ENCODE peak calls at places on chromosomes 13 and 19, in nine cellular contexts. Y, N, M, W, P, T, X, J and Z are unnamed samples.

GRCh38 chr19:14786421-14786851 is 8.1 kb upstream of the ADGRE2 start:
- DNase-seq in J (no peak), T (no peak), N (no peak), M (no peak), P (peak; percentile 78), W (no peak), X (no peak), Y (no peak), Z (no peak)

GRCh38 chr13:35210234-35210633 is 266.3 kb downstream of the MAB21L1 start:
- DNase-seq in T (no peak), Y (no peak), X (no peak), J (no peak), P (no peak), W (no peak), M (no peak), N (no peak), Z (no peak)

GRCh38 chr19:17616961-17617806 is 61.7 kb downstream of the COLGALT1 start:
- DNase-seq in X (peak; percentile 51), Y (no peak), M (no peak), P (no peak), J (no peak), N (no peak), W (no peak), T (no peak), Z (no peak)

GRCh38 chr19:29845576-29846176 is 33.9 kb downstream of the CCNE1 start:
- DNase-seq in T (no peak), X (no peak), M (no peak), J (no peak), W (no peak), P (peak; percentile 88), Y (no peak), N (no peak), Z (no peak)

GRCh38 chr13:97125810-97126738 is 96.1 kb upstream of the MBNL2 start:
- DNase-seq in M (peak; percentile 52), X (no peak), N (no peak), J (no peak), Y (no peak), W (peak; percentile 36), P (peak; percentile 89), T (no peak), Z (peak; percentile 27)

GRCh38 chr13:74193391-74193790 is 59.2 kb upstream of the KLF12 start:
- DNase-seq in Y (no peak), X (no peak), P (no peak), J (no peak), T (no peak), N (no peak), M (no peak), W (no peak), Z (no peak)

GRCh38 chr19:29526730-29527499 is 1.1 kb downstream of the VSTM2B start:
- DNase-seq in Y (no peak), P (no peak), X (no peak), M (no peak), N (no peak), W (no peak), J (no peak), T (no peak), Z (no peak)

GRCh38 chr19:17005000-17005399 is 21.6 kb downstream of the CPAMD8 start:
- DNase-seq in M (no peak), W (no peak), J (no peak), N (no peak), Y (no peak), X (no peak), T (no peak), P (no peak), Z (no peak)

GRCh38 chr13:101424381-101425155 is 8.3 kb upstream of the NALCN start:
- DNase-seq in Y (no peak), M (no peak), W (no peak), T (no peak), N (peak; percentile 54), X (no peak), P (no peak), J (no peak), Z (no peak)

GRCh38 chr13:95411641-95412040 is 110.4 kb upstream of the ABCC4 start:
- DNase-seq in M (no peak), P (no peak), N (no peak), J (peak; percentile 17), T (no peak), W (no peak), Y (no peak), X (no peak), Z (no peak)

DNA sequence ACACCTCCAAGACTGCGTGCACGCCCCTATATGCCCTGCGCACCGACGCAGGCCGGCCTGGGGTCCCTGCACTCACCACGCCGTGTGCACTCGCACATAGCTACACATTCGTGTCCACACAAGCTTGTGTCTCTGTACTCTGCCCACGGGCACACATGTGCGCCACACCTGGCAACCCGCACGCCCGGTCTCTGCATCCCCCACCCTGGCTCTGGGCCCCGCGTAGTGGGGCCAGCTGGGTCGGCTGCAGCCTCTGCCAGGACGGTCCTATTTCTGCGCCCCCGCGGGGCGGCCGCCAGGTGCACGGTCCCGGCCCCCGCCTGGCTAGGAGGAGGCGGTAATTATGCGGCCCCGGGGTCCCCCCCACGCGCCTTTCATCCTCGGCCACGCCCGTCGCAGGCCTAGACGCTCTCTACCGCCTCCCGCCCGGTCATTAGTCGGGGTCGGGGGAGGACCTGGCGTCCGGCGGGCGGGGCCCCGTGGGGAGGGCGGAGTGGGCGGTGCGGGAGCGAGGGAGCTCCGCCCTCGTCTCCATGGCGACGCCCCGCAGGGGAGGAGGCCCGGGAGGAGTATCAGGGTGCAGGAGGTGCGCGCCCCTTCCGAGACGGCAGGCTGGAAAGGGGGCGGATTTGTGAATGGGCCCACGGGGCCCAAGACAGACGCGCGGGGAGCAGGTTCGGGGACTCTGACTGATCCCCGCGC is 2.9 kb upstream of the CIRBP start:
- DNase-seq in X (no peak), J (peak; percentile 78), P (peak; percentile 96), W (peak; percentile 88), M (peak; percentile 92), Y (no peak), T (peak; percentile 89), N (no peak), Z (peak; percentile 88)
- TF ChIP-seq POLR2A in X (no peak), J (peak; percentile 13), P (no peak), W (no peak), M (no peak), Y (no peak), T (no peak), N (no peak), Z (no peak)

GRCh38 chr13:114234645-114235421 is at the start of gene CDC16:
- DNase-seq in P (peak; percentile 98), Y (peak; percentile 93), N (peak; percentile 85), J (peak; percentile 95), X (peak; percentile 90), W (peak; percentile 92), T (peak; percentile 95), M (peak; percentile 89), Z (peak; percentile 87)
- TF ChIP-seq POLR2A in P (no peak), Y (no peak), N (no peak), J (peak; percentile 55), X (peak; percentile 18), W (no peak), T (no peak), M (no peak), Z (peak; percentile 78)

GRCh38 chr13:27298849-27299248 is 28.2 kb downstream of the RASL11A start:
- DNase-seq in W (no peak), Y (no peak), P (peak; percentile 26), T (no peak), N (no peak), J (no peak), X (no peak), M (no peak), Z (no peak)

GRCh38 chr13:27302643-27303262 is 32.1 kb downstream of the RASL11A start:
- DNase-seq in J (no peak), X (no peak), N (no peak), P (no peak), W (no peak), M (no peak), T (no peak), Y (no peak), Z (no peak)

GRCh38 chr13:27304099-27304498 is 33.5 kb downstream of the RASL11A start:
- DNase-seq in N (no peak), M (no peak), Y (no peak), X (no peak), P (peak; percentile 39), W (no peak), T (no peak), J (no peak), Z (no peak)

GRCh38 chr13:27304611-27305010 is 34.0 kb downstream of the RASL11A start:
- DNase-seq in X (no peak), Y (no peak), N (no peak), W (no peak), P (peak; percentile 72), T (no peak), J (no peak), M (no peak), Z (no peak)

DNA sequence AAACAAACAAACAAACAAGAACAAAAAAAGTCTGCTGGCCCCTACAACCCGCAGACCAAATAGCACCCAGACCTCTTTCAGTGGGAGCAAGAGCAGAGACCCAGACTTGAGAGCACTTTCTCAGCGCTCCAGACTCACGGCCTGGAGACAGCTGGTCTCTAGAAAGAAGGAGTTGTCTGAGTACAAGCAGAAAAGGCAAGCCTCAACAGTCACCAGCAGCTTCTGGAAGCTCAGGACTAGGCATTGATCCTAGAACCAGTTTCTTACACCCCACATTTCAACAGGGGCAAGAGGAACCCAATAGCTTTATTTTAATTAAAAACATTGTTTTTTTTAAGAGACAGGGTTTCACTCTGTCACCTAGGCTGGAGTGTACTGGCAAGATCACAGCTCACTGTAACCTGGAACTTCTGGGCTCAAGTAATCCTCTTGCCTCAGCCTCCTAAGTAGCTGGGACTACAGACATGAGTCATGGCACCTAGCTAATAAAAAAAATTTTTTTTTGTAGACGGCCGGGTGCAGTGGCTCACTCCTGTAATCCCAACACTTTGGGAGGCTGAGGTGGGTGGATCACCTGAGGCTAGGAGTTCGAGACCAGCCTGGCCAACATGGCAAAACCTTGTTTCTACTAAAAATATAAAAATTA is 30.4 kb downstream of the RASL11A start:
- DNase-seq in M (no peak), J (no peak), T (no peak), P (peak; percentile 17), W (no peak), N (no peak), Y (no peak), X (no peak), Z (no peak)
- TF ChIP-seq POLR2A in M (no peak), J (no peak), T (no peak), P (no peak), W (no peak), N (no peak), Y (no peak), X (no peak), Z (no peak)

GRCh38 chr19:6697291-6697690 is 23.2 kb downstream of the C3 start:
- DNase-seq in X (no peak), M (no peak), J (no peak), N (no peak), Y (no peak), P (no peak), T (no peak), W (no peak), Z (no peak)

GRCh38 chr19:6705931-6706632 is 14.4 kb downstream of the C3 start:
- DNase-seq in J (no peak), T (no peak), N (no peak), M (no peak), X (no peak), Y (no peak), P (no peak), W (no peak), Z (no peak)

GRCh38 chr19:6696239-6696820 is 24.1 kb downstream of the C3 start:
- DNase-seq in M (no peak), T (no peak), N (no peak), J (no peak), X (no peak), W (no peak), P (no peak), Y (no peak), Z (no peak)

GRCh38 chr19:6699935-6700334 is 20.5 kb downstream of the C3 start:
- DNase-seq in T (no peak), J (no peak), M (no peak), N (no peak), X (no peak), Y (no peak), P (no peak), W (no peak), Z (no peak)

GRCh38 chr19:6700586-6701316 is 19.7 kb downstream of the C3 start:
- DNase-seq in J (no peak), P (no peak), Y (no peak), X (no peak), N (no peak), M (no peak), T (no peak), W (no peak), Z (no peak)
- TF ChIP-seq POLR2A in J (no peak), P (no peak), Y (no peak), X (no peak), N (no peak), M (no peak), T (no peak), W (no peak), Z (no peak)